ENCODE peak calls at places on chromosomes 7 and 10, in six cellular contexts. I is CD8-positive, alpha-beta T cell; K is GM23248; D is A549; M is cardiac muscle cell; R is colonic mucosa. Z is an unnamed sample. For H3K9me3, the result is how much of the 10 kb centered on the place peaks cover.

GRCh38 chr10:101784558-101784957 is 1.3 kb upstream of the NPM3 start:
- DNase-seq in D (no peak), R (no peak), I (no peak), M (no peak), K (no peak), Z (no peak)

GRCh38 chr10:79350407-79351154 is 3.3 kb downstream of the PPIF start:
- DNase-seq in K (no peak), M (no peak), R (peak), D (no peak), I (no peak), Z (no peak)

GRCh38 chr7:12357508-12357907 is 46.2 kb downstream of the VWDE start:
- DNase-seq in M (no peak), R (no peak), D (no peak), K (no peak), I (no peak), Z (no peak)

GRCh38 chr7:22114440-22114981 is 168.8 kb upstream of the CDCA7L start:
- DNase-seq in D (no peak), I (no peak), M (no peak), K (no peak), R (no peak), Z (no peak)

GRCh38 chr10:101310528-101311439 is 43.2 kb upstream of the BTRC start:
- DNase-seq in R (no peak), M (peak), D (no peak), K (no peak), I (no peak), Z (no peak)

GRCh38 chr7:98930921-98931320 is 52.6 kb downstream of the TRRAP start:
- DNase-seq in D (no peak), I (no peak), M (no peak), K (peak), R (no peak), Z (no peak)

GRCh38 chr7:81482600-81483186 is 287.2 kb downstream of the HGF start:
- DNase-seq in R (no peak), K (peak), M (no peak), D (peak), I (no peak), Z (no peak)

GRCh38 chr10:121823993-121824463 is 103.8 kb downstream of the ATE1 start:
- DNase-seq in D (peak), I (no peak), M (peak), R (no peak), K (peak), Z (no peak)

GRCh38 chr10:21891439-21891838 is 112.1 kb downstream of the DNAJC1 start:
- DNase-seq in R (no peak), K (no peak), D (no peak), I (no peak), M (no peak), Z (no peak)

GRCh38 chr7:67484244-67484751 is 487.7 kb downstream of the TYW1 start:
- DNase-seq in K (peak), I (no peak), R (peak), M (peak), D (peak), Z (peak)

GRCh38 chr10:77357611-77358010 is 280.0 kb downstream of the KCNMA1 start:
- DNase-seq in D (peak), K (peak), M (no peak), I (no peak), R (no peak), Z (no peak)

GRCh38 chr7:38881015-38881414 is 28.0 kb downstream of the VPS41 start:
- DNase-seq in K (no peak), M (no peak), R (no peak), I (no peak), D (no peak), Z (no peak)

GRCh38 chr7:17941171-17941490 is 837 bp upstream of the SNX13 start:
- DNase-seq in M (no peak), R (no peak), D (peak), I (no peak), K (peak), Z (no peak)

GRCh38 chr7:47581821-47582747 is at the start of gene TNS3:
- DNase-seq in D (peak), M (peak), I (no peak), K (peak), R (no peak), Z (no peak)

GRCh38 chr7:139452948-139453672 is 30.4 kb downstream of the KLRG2 start:
- DNase-seq in R (no peak), I (no peak), K (peak), M (no peak), D (no peak), Z (no peak)

GRCh38 chr7:1716263-1717094 is 46.4 kb downstream of the ELFN1 start:
- DNase-seq in M (peak), D (no peak), K (peak), I (no peak), R (no peak), Z (no peak)

GRCh38 chr10:119073584-119073983 is 7.0 kb downstream of the EIF3A start:
- DNase-seq in I (no peak), M (no peak), R (no peak), D (no peak), K (no peak), Z (no peak)

GRCh38 chr7:41520445-41520844 is 182.4 kb downstream of the INHBA start:
- DNase-seq in R (no peak), D (no peak), M (no peak), I (no peak), K (no peak), Z (no peak)

GRCh38 chr10:58384999-58385783 is at the start of gene TFAM:
- DNase-seq in K (peak), M (peak), I (peak), D (peak), R (peak), Z (peak)

GRCh38 chr10:91163709-91164474 is 56.6 kb upstream of the PCGF5 start:
- DNase-seq in I (peak), M (peak), R (peak), K (peak), D (peak), Z (peak)

GRCh38 chr7:74009719-74010118 is 18.3 kb upstream of the ELN start:
- DNase-seq in R (no peak), M (no peak), I (no peak), K (no peak), D (no peak), Z (no peak)

GRCh38 chr10:43665054-43665453 is 16.4 kb upstream of the ZNF32 start:
- DNase-seq in M (no peak), I (no peak), K (peak), D (no peak), R (no peak), Z (no peak)

GRCh38 chr10:103759100-103759781 is 96.1 kb downstream of the SH3PXD2A start:
- DNase-seq in K (peak), R (peak), I (no peak), D (peak), M (peak), Z (peak)

GRCh38 chr7:128053023-128053422 is 21.8 kb upstream of the LRRC4 start:
- DNase-seq in D (no peak), M (no peak), K (peak), R (no peak), I (no peak), Z (no peak)

GRCh38 chr7:151688236-151688780 is 168.6 kb upstream of the RHEB start:
- DNase-seq in D (no peak), M (no peak), R (no peak), K (no peak), I (no peak), Z (no peak)

GRCh38 chr7:4182605-4183300 is 499.3 kb upstream of the FOXK1 start:
- DNase-seq in K (no peak), M (no peak), I (no peak), R (no peak), D (no peak), Z (no peak)

GRCh38 chr7:43516581-43517342 is 66.1 kb upstream of the STK17A start:
- DNase-seq in I (no peak), R (no peak), K (no peak), M (no peak), D (no peak), Z (no peak)

GRCh38 chr7:114508096-114508495 is 93.5 kb downstream of the FOXP2 start:
- DNase-seq in D (no peak), M (no peak), K (peak), R (no peak), I (no peak), Z (no peak)

GRCh38 chr10:100654835-100655759 is 90.3 kb upstream of the PAX2 start:
- DNase-seq in I (no peak), D (no peak), R (no peak), K (peak), M (peak), Z (no peak)

GRCh38 chr10:132988988-132989387 is 46.6 kb upstream of the CFAP46 start:
- DNase-seq in R (no peak), I (no peak), D (no peak), K (no peak), M (no peak), Z (no peak)

GRCh38 chr7:94600267-94600666 is 55.7 kb downstream of the SGCE start:
- DNase-seq in M (no peak), R (no peak), D (no peak), K (no peak), I (no peak), Z (no peak)

GRCh38 chr10:53209941-53210611 is 437.5 kb upstream of the MBL2 start:
- DNase-seq in D (peak), R (no peak), I (no peak), M (peak), K (peak), Z (no peak)

GRCh38 chr7:55130554-55131198 is 111.9 kb downstream of the EGFR start:
- DNase-seq in M (no peak), I (no peak), R (no peak), K (peak), D (no peak), Z (no peak)

GRCh38 chr7:5396542-5396941 is 27.1 kb downstream of the TNRC18 start:
- DNase-seq in I (peak), K (peak), R (peak), M (no peak), D (peak), Z (peak)

GRCh38 chr7:105531797-105532671 is at the start of gene RINT1:
- DNase-seq in M (peak), I (peak), R (peak), K (peak), D (peak), Z (peak)

GRCh38 chr7:123437447-123437995 is 96.9 kb downstream of the IQUB start:
- DNase-seq in M (no peak), R (no peak), I (no peak), D (no peak), K (no peak), Z (no peak)

GRCh38 chr7:99562832-99563231 is 4.4 kb downstream of the ZNF655 start:
- DNase-seq in D (peak), K (peak), R (peak), I (peak), M (no peak), Z (no peak)

GRCh38 chr10:86443069-86443468 is 76.5 kb upstream of the GRID1 start:
- DNase-seq in D (peak), K (peak), I (no peak), R (no peak), M (no peak), Z (no peak)

GRCh38 chr7:64869912-64870562 is 33.0 kb upstream of the ZNF273 start:
- DNase-seq in D (no peak), M (no peak), R (peak), K (no peak), I (no peak), Z (no peak)

GRCh38 chr7:64872809-64873500 is 30.1 kb upstream of the ZNF273 start:
- DNase-seq in I (no peak), M (no peak), D (no peak), K (no peak), R (peak), Z (no peak)

GRCh38 chr7:64870656-64871055 is 32.4 kb upstream of the ZNF273 start:
- DNase-seq in M (no peak), I (no peak), D (no peak), R (peak), K (no peak), Z (no peak)

GRCh38 chr7:64872351-64872750 is 30.7 kb upstream of the ZNF273 start:
- DNase-seq in M (no peak), D (no peak), I (no peak), R (peak), K (no peak), Z (no peak)

DNA sequence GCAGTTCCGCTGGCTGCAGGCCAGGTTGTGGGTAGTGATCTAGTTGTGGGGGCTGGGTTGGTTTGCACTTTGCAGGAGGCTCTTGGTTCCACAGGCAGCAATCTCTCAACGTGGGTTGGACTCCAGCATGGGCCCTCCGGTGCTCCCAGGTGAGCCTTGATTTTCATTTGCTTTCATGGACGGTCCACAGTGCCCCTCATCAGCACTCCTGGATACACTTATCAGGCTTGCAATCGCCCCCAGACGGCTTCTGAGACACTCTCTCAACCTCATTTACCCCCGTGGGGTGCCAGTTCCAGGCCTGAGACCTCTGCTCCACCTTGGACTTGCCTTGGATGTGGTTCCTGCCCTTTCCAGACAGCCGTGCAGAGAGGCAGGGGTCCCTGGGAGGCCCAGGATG is 31.3 kb upstream of the ZNF273 start:
- DNase-seq in I (no peak), D (no peak), R (peak), M (no peak), K (no peak), Z (no peak)
- H3K9me3 ChIP-seq in I (under half), D (under half), R (under half), M (under half), K (under half), Z (under half)

GRCh38 chr7:101081432-101081831 is 3.8 kb upstream of the TRIM56 start:
- DNase-seq in M (no peak), R (no peak), D (no peak), I (no peak), K (no peak), Z (no peak)
- H3K9me3 ChIP-seq in M (under half), R (under half), D (under half), I (under half), K (under half), Z (under half)

GRCh38 chr7:56479748-56480147 is 363.5 kb upstream of the NUPR2 start:
- DNase-seq in K (no peak), I (no peak), D (no peak), R (no peak), M (no peak), Z (no peak)

GRCh38 chr7:56483153-56483552 is 366.9 kb upstream of the NUPR2 start:
- DNase-seq in M (no peak), K (no peak), I (no peak), R (no peak), D (no peak), Z (no peak)

GRCh38 chr7:56479136-56479535 is 362.9 kb upstream of the NUPR2 start:
- DNase-seq in K (no peak), I (no peak), R (no peak), D (no peak), M (no peak), Z (no peak)

DNA sequence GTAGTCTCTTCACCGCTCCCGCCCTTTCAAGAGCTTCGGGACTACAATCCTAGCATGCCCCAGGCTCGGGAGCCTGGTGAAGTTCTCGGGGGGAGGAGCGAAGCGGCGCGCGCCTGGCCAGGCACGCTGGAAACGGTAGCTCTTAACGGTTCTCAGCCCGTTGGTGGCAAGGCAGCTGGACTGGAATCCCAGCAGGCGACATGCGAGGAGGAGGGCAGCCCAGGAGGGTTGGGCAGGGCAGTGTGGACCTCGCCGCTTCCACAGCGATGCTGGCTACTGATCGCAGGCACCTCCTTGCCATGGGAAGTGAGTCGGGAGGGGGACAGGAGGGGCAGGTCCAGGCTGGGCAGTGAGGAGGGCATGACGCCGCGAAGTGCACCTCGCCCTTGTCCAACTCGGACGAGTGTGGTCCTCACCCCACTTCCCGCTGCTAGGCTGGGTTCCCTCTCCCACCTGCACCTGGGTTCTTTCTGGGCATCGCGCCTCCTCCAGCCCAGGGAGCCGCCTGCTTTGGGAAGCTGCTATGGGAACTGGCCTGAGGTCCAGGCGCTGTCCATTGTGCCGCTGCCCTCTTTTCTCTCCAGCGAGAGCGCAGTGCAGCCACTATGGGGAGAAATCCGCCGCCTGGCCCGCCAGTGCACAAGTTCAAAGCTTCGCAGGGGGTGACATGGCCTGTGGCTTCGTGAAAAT is 367.8 kb upstream of the NUPR2 start:
- DNase-seq in R (no peak), I (no peak), K (no peak), M (no peak), D (no peak), Z (no peak)
- H3K9me3 ChIP-seq in R (under half), I (under half), K (under half), M (under half), D (under half), Z (under half)

GRCh38 chr7:131762753-131763152 is 206.3 kb upstream of the PODXL start:
- DNase-seq in R (no peak), D (no peak), K (no peak), I (no peak), M (no peak), Z (no peak)
- H3K9me3 ChIP-seq in R (under half), D (under half), K (under half), I (under half), M (under half), Z (under half)

GRCh38 chr10:111475720-111476119 is 398.9 kb downstream of the ADRA2A start:
- DNase-seq in I (no peak), M (no peak), K (peak), D (no peak), R (no peak), Z (no peak)
- H3K9me3 ChIP-seq in I (under half), M (under half), K (under half), D (under half), R (under half), Z (under half)

GRCh38 chr10:38605153-38605661 is 511.1 kb downstream of the ZNF37A start:
- DNase-seq in M (no peak), D (no peak), R (no peak), I (no peak), K (no peak), Z (no peak)
- H3K9me3 ChIP-seq in M (under half), D (under half), R (under half), I (under half), K (under half), Z (under half)

GRCh38 chr10:87799860-87800259 is 18.2 kb downstream of the ATAD1 start:
- DNase-seq in M (no peak), K (no peak), R (no peak), I (no peak), D (no peak), Z (no peak)

GRCh38 chr10:87804939-87805569 is 13.0 kb downstream of the ATAD1 start:
- DNase-seq in R (no peak), I (no peak), M (no peak), D (no peak), K (peak), Z (no peak)

GRCh38 chr10:87798082-87798481 is 19.9 kb downstream of the ATAD1 start:
- DNase-seq in I (no peak), K (no peak), R (no peak), M (no peak), D (no peak), Z (no peak)

GRCh38 chr10:87803831-87804230 is 14.2 kb downstream of the ATAD1 start:
- DNase-seq in K (no peak), M (no peak), R (no peak), I (no peak), D (no peak), Z (no peak)

DNA sequence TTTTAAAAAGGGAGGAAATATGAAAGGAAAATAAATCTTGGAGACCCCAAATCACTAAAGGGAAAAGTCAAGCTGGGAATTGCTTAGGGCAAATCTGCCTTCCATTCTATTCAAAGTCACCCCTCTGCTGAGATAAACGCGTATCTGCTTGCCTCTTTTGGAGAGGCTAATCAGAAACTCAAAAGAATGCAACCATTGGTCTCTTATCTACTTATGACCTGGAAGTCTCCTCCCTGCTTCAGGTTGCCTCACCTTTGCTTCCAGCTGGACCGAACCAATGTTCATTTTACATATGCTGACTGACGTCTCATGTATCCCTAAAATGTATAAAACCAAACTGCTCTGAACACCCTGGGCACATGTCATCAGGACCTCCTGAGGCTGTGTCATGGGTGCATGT is 14.7 kb downstream of the ATAD1 start:
- DNase-seq in K (no peak), D (no peak), I (no peak), R (no peak), M (no peak), Z (no peak)
- H3K9me3 ChIP-seq in K (under half), D (under half), I (under half), R (under half), M (under half), Z (under half)

GRCh38 chr10:124616836-124617130 is 127.4 kb downstream of the FAM53B start:
- DNase-seq in I (no peak), D (no peak), R (no peak), M (no peak), K (no peak), Z (no peak)
- H3K9me3 ChIP-seq in I (under half), D (under half), R (under half), M (under half), K (under half), Z (under half)

GRCh38 chr7:53835301-53835700 is 706.9 kb upstream of the VSTM2A start:
- DNase-seq in I (no peak), D (no peak), R (no peak), M (no peak), K (no peak), Z (no peak)
- H3K9me3 ChIP-seq in I (under half), D (under half), R (under half), M (under half), K (under half), Z (under half)

Z was measured in right lobe of liver.